ENCODE peak calls at places on chromosomes 13 and 19, in four cellular contexts. B, P, L and M are unnamed samples.

GRCh38 chr13:28611021-28611420 is 47.9 kb upstream of the POMP start:
- DNase-seq in B (no peak), P (no peak), L (no peak), M (no peak)

GRCh38 chr13:93554514-93554913 is 327.9 kb downstream of the GPC6 start:
- DNase-seq in P (no peak), L (no peak), B (no peak), M (no peak)

GRCh38 chr19:47408156-47408938 is 11.0 kb downstream of the MEIS3 start:
- DNase-seq in P (no peak), L (no peak), B (no peak), M (no peak)

GRCh38 chr13:94968040-94968756 is 255.9 kb upstream of the SOX21 start:
- DNase-seq in B (no peak), L (no peak), P (no peak), M (no peak)

GRCh38 chr13:110731072-110731471 is 17.6 kb downstream of the ING1 start:
- DNase-seq in P (no peak), L (no peak), B (no peak), M (no peak)

GRCh38 chr19:43532571-43532961 is 422 bp upstream of the ZNF575 start:
- DNase-seq in B (no peak), L (peak; percentile 82), P (no peak), M (peak; percentile 54)

GRCh38 chr13:45879666-45880065 is 28.1 kb upstream of the SIAH3 start:
- DNase-seq in B (peak; percentile 7), P (no peak), L (no peak), M (no peak)

GRCh38 chr13:23599083-23599925 is 29.1 kb downstream of the TNFRSF19 start:
- DNase-seq in B (no peak), P (no peak), L (no peak), M (no peak)

GRCh38 chr13:78298657-78299056 is 304.7 kb downstream of the POU4F1 start:
- DNase-seq in P (no peak), B (no peak), L (no peak), M (no peak)

GRCh38 chr13:110479648-110480047 is 81.9 kb downstream of the RAB20 start:
- DNase-seq in P (no peak), B (no peak), L (no peak), M (no peak)

GRCh38 chr13:48582086-48582485 is 49.2 kb upstream of the RCBTB2 start:
- DNase-seq in P (no peak), B (no peak), L (no peak), M (no peak)

GRCh38 chr13:99797716-99798115 is 173.9 kb downstream of the ZIC5 start:
- DNase-seq in B (no peak), P (no peak), L (no peak), M (no peak)
- TF ChIP-seq POLR2A in B (no peak), P (no peak), L (no peak), M (no peak)

DNA sequence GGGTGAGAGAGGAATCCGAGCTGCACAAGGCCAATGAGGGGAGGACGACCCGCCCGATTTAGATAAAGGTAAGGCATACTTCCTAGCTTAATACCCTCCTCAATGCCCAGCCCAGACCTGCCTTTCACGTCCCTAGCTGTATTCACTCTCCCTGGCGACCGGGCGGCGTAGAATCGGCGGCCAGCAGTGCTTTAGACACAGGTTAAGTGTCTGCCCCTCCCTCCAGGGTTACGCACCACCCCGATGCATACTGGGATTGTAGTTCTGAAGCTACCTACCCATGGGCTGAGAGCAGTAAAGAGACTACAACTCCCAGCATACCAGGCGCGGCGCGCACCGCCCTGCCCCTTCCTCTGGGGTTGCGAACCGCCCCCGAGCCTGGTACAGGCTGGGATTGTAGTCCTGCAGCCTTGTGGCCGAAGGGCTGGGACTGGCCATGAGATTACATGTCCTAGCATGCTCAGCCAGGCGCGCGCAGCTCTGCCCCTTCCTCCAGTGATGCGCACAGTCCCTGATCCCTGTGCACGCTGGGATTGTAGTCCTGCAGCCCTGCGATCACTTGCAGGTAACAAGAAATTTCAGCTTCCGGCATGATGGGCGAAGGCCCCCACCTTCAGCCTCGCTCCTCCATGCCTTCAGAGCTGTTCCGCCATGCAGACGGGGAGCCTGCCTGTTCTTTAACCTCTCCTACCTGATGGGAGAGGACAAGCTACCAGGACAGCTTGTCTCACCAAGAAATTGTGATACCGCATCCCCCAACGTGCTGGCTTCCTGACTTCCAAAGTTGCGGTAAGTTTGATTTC is 43.5 kb upstream of the ZNF14 start:
- DNase-seq in P (peak; percentile 93), B (peak; percentile 92), L (peak; percentile 98), M (peak; percentile 99)
- TF ChIP-seq POLR2A in P (no peak), B (peak; percentile 76), L (peak; percentile 15), M (no peak)

GRCh38 chr19:35643255-35644205 is 2.0 kb downstream of the ETV2 start:
- DNase-seq in L (peak; percentile 94), P (peak; percentile 62), B (peak; percentile 81), M (peak; percentile 83)
- TF ChIP-seq POLR2A in L (peak; percentile 86), P (no peak), B (peak; percentile 86), M (no peak)

GRCh38 chr13:40994581-40995230 is 24.4 kb downstream of the ELF1 start:
- DNase-seq in B (no peak), P (no peak), L (no peak), M (peak; percentile 84)
- TF ChIP-seq POLR2A in B (no peak), P (no peak), L (no peak), M (no peak)

GRCh38 chr13:70923863-70924752 is 815.9 kb upstream of the KLHL1 start:
- DNase-seq in B (no peak), L (no peak), P (no peak), M (peak; percentile 16)
- TF ChIP-seq POLR2A in B (no peak), L (no peak), P (no peak), M (no peak)

GRCh38 chr19:38455031-38455430 is 21.5 kb downstream of the RYR1 start:
- DNase-seq in L (no peak), B (no peak), P (no peak), M (no peak)

GRCh38 chr19:38458991-38459390 is 25.5 kb downstream of the RYR1 start:
- DNase-seq in P (no peak), L (no peak), B (no peak), M (no peak)

GRCh38 chr19:38453596-38453995 is 20.1 kb downstream of the RYR1 start:
- DNase-seq in P (no peak), L (no peak), B (no peak), M (no peak)

GRCh38 chr19:38457202-38457601 is 23.7 kb downstream of the RYR1 start:
- DNase-seq in L (no peak), P (no peak), B (no peak), M (no peak)

GRCh38 chr19:38457690-38458405 is 24.4 kb downstream of the RYR1 start:
- DNase-seq in L (no peak), B (no peak), P (no peak), M (no peak)
- TF ChIP-seq POLR2A in L (no peak), B (no peak), P (no peak), M (no peak)

GRCh38 chr19:6516018-6516658 is 14.0 kb upstream of the TUBB4A start:
- DNase-seq in L (peak; percentile 90), P (peak; percentile 91), B (peak; percentile 97), M (peak; percentile 98)
- TF ChIP-seq POLR2A in L (no peak), P (no peak), B (peak; percentile 72), M (no peak)

DNA sequence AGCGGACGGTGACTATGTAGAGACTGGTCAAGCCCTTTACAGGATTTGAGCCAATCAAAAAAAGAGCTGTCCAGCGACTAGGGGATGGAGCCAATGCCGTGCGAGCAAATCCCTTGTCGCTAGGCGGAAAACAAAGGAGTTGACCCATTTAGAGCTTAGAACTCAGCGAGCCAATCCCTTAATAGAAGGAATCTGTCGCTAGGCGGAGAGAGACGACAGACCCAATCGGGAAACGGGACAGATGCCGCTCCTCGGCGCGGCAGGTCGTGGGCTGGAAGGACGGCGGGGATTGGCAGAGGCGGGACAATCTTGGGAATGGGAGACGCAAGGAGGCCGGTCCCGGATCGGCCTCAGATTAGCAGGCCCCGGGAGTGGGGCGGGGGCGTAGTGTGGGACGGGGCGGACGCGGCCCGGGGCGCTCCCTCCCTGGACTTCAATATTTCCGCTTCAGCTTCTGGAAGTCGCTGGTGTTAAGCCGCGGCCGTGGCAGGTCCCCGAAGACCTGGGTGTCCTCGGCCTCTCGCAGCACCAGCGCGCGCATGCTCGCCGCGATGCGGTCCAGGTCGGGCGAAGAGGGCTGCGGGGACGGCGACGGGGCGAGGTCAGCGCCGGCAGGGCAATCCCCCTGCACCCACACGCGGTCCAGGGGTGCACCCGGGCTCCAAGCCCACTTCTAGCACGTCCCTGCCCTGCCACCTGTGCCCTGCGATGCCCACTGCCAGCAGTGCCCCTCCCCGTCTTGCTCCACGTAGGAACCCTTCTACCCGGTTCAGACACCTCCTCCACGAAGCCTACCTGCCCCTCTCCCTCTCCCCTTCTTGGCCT is 2.3 kb upstream of the PNKP start:
- DNase-seq in B (peak; percentile 82), L (peak; percentile 98), P (peak; percentile 96), M (peak; percentile 97)
- TF ChIP-seq POLR2A in B (peak; percentile 60), L (peak; percentile 64), P (peak; percentile 43), M (peak; percentile 9)

DNA sequence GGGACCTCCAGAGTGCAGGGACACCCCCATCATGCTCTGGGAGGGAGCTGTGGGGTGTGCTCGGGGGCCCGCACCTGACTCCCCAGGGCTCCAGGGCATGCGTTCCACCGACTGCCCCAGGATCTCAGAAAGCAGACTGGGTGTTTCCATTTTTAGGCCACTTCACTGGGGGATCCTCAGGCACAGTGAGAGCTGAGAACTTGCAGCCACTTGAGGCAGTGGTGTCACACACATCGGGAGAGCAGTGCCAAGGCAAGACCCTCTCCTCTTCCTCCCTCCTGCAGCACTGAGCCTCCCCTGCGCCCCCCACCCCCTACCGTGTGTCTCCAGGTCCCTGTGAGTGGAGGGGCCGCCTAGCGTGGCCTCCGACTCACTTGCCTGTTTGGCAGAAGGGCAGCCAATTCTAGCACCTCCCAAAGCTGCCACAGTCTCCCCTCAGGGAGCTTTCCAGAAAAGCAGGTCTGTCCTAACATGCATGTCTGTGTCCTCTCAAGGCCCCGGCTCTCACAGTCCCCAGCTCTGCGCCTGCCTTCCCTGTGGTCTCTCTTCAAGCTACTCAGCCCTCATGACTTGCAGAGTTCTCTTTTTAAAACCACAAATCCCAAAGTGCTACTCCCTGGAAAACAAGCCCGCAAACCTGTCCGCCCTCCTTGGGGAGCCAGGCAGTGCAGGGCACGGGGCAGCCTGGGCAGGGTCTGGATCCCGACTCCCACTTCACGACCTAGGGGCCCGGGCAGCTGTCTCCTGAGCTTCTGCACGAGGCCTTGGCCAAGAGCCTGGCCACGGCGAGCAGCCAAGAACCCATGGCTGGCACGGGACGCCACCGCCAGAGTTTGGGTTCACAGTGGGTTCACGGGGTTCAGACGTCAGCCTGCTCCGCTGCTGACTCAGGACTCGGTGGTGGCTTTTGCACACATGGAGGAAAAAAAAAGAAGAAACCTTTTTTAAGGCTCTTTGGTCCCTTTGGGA is 94.1 kb downstream of the STK24 start:
- DNase-seq in B (no peak), L (peak; percentile 73), P (peak; percentile 47), M (peak; percentile 83)
- TF ChIP-seq POLR2A in B (no peak), L (no peak), P (no peak), M (no peak)

DNA sequence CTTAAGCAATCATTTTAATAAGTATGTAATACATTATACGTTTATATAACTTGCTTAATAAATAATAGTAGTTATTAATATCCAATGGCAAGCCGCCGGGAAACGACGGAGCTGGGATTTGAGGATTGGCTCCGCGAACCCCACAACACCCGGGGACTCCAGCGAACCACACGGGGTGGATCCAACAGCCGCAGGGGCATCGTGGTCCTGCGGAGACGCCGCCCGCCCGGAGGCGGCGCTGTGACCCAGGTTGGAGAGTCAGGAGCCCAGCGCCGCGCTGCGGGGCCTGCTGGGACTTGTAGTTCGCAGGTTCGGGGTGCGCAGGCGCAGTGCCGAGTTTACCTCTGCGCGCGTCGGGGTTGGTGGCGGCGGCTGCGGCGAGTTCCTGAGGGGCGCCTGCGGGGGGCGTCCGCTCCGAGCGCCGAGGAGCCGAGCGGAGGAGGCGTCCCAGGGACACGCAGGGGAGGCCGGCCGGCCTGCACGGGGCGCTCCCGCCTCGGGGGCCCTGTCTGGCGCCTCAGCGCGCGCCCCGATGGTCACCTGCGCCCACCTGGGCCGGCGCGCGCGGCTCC is at the start of gene ZNF554:
- DNase-seq in P (peak; percentile 95), L (peak; percentile 98), B (peak; percentile 95), M (peak; percentile 98)
- TF ChIP-seq POLR2A in P (no peak), L (peak; percentile 27), B (peak; percentile 50), M (no peak)